ENCODE peak calls at places on chromosome 5, in ten cellular contexts. Q is KBM-7, C is GM10248, D is astrocyte of the spinal cord, K is GM13977, E is NCI-H1092, A is epithelial cell of esophagus, R is SK-N-DZ, V is activated gamma-delta T cell, F is NCI-H748 treated with DMSO at 0.1 percent for 48 hours. Z is an unnamed sample.

GRCh38 chr5:125410501-125411162 is 664.2 kb upstream of the ZNF608 start:
- DNase-seq in E (no peak), K (no peak), C (no peak), F (peak), A (peak), V (no peak), R (peak), Q (no peak), D (peak), Z (no peak)

GRCh38 chr5:137221914-137222313 is 277.2 kb downstream of the SPOCK1 start:
- DNase-seq in E (peak), C (no peak), F (no peak), R (peak), Q (no peak), D (no peak), A (no peak), K (no peak), V (no peak), Z (no peak)

GRCh38 chr5:116361171-116361967 is 213.3 kb downstream of the SEMA6A start:
- DNase-seq in C (no peak), A (peak), V (peak), D (peak), E (peak), K (no peak), Q (no peak), F (no peak), R (no peak), Z (no peak)

GRCh38 chr5:78813906-78814518 is 165.4 kb upstream of the LHFPL2 start:
- DNase-seq in D (no peak), K (no peak), V (no peak), Q (no peak), E (no peak), C (no peak), F (no peak), A (no peak), R (no peak), Z (no peak)

GRCh38 chr5:150641006-150641570 is 628 bp downstream of the SYNPO start:
- DNase-seq in D (peak), A (peak), K (no peak), V (no peak), F (no peak), E (no peak), Q (no peak), R (no peak), C (no peak), Z (no peak)

GRCh38 chr5:173832386-173832785 is 55.8 kb upstream of the CPEB4 start:
- DNase-seq in C (no peak), E (no peak), Q (no peak), R (no peak), K (no peak), D (no peak), V (no peak), A (no peak), F (no peak), Z (no peak)

GRCh38 chr5:170860818-170861217 is 1.0 kb upstream of the RANBP17 start:
- DNase-seq in V (no peak), K (no peak), Q (no peak), R (no peak), D (peak), E (no peak), F (no peak), A (no peak), C (no peak), Z (no peak)

GRCh38 chr5:2148312-2149195 is 265.8 kb upstream of the IRX4 start:
- DNase-seq in Q (no peak), F (no peak), V (no peak), C (no peak), D (no peak), A (no peak), R (no peak), K (no peak), E (no peak), Z (no peak)

GRCh38 chr5:44868541-44868940 is 59.8 kb downstream of the MRPS30 start:
- DNase-seq in F (no peak), E (no peak), A (peak), C (no peak), K (no peak), D (no peak), V (no peak), Q (no peak), R (no peak), Z (no peak)

GRCh38 chr5:157915638-157916037 is 56.7 kb upstream of the CLINT1 start:
- DNase-seq in D (peak), K (no peak), Q (peak), V (no peak), E (peak), C (no peak), A (peak), R (no peak), F (no peak), Z (no peak)

GRCh38 chr5:115685966-115686691 is 60.3 kb upstream of the TMED7 start:
- DNase-seq in F (no peak), K (no peak), V (no peak), A (no peak), E (no peak), Q (no peak), R (no peak), D (peak), C (no peak), Z (no peak)

GRCh38 chr5:146338774-146339714 is at the start of gene POU4F3:
- DNase-seq in D (no peak), Q (no peak), V (no peak), E (no peak), K (peak), C (no peak), A (no peak), R (no peak), F (no peak), Z (no peak)

GRCh38 chr5:38598296-38598993 is 42.0 kb upstream of the LIFR start:
- DNase-seq in V (no peak), D (no peak), Q (no peak), C (no peak), R (no peak), E (no peak), A (no peak), K (no peak), F (no peak), Z (no peak)

GRCh38 chr5:138032028-138032571 is 779 bp downstream of the FAM13B start:
- DNase-seq in F (no peak), D (no peak), C (peak), R (no peak), A (peak), Q (peak), K (peak), E (no peak), V (peak), Z (peak)

GRCh38 chr5:5481206-5481605 is 58.7 kb downstream of the ICE1 start:
- DNase-seq in V (no peak), A (no peak), C (no peak), K (no peak), F (no peak), E (no peak), D (no peak), R (no peak), Q (no peak), Z (no peak)

GRCh38 chr5:144207875-144208444 is 37.3 kb downstream of the KCTD16 start:
- DNase-seq in R (peak), D (no peak), E (peak), F (peak), A (no peak), C (no peak), V (no peak), K (no peak), Q (no peak), Z (no peak)

GRCh38 chr5:53406630-53407316 is 73.7 kb upstream of the FST start:
- DNase-seq in C (no peak), K (no peak), Q (no peak), E (no peak), V (no peak), R (no peak), A (peak), D (peak), F (no peak), Z (no peak)

Z was measured in GDM1.